ENCODE peak calls at places on chromosomes 5 and 9, in nine cellular contexts. One of them, this sample, is unnamed.

GRCh38 chr5:78399115-78399514 is 38.7 kb downstream of the SCAMP1 start:
- DNase-seq in psoas muscle: no peak
- DNase-seq in naive thymus-derived CD4-positive, alpha-beta T cell: no peak
- DNase-seq in adipocyte: no peak
- DNase-seq in AG10803: peak
- DNase-seq in heart left ventricle: no peak
- DNase-seq in lung: no peak
- DNase-seq in GM23248: no peak
- DNase-seq in tibial nerve: no peak
- DNase-seq in this sample: no peak

GRCh38 chr5:167339205-167339604 is 952.2 kb upstream of the WWC1 start:
- DNase-seq in psoas muscle: no peak
- DNase-seq in naive thymus-derived CD4-positive, alpha-beta T cell: no peak
- DNase-seq in adipocyte: no peak
- DNase-seq in AG10803: no peak
- DNase-seq in heart left ventricle: no peak
- DNase-seq in lung: no peak
- DNase-seq in GM23248: no peak
- DNase-seq in tibial nerve: no peak
- DNase-seq in this sample: no peak

GRCh38 chr5:163305655-163306054 is 131.7 kb upstream of the CCNG1 start:
- DNase-seq in psoas muscle: no peak
- DNase-seq in naive thymus-derived CD4-positive, alpha-beta T cell: no peak
- DNase-seq in adipocyte: no peak
- DNase-seq in AG10803: no peak
- DNase-seq in heart left ventricle: no peak
- DNase-seq in lung: no peak
- DNase-seq in GM23248: no peak
- DNase-seq in tibial nerve: no peak
- DNase-seq in this sample: no peak

GRCh38 chr9:124279531-124280175 is 21.9 kb downstream of the NEK6 start:
- DNase-seq in psoas muscle: no peak
- DNase-seq in naive thymus-derived CD4-positive, alpha-beta T cell: no peak
- DNase-seq in adipocyte: no peak
- DNase-seq in AG10803: no peak
- DNase-seq in heart left ventricle: no peak
- DNase-seq in lung: no peak
- DNase-seq in GM23248: no peak
- DNase-seq in tibial nerve: no peak
- DNase-seq in this sample: no peak

GRCh38 chr5:105762728-105763127 is 1908.0 kb downstream of the EFNA5 start:
- DNase-seq in psoas muscle: no peak
- DNase-seq in naive thymus-derived CD4-positive, alpha-beta T cell: no peak
- DNase-seq in adipocyte: no peak
- DNase-seq in AG10803: no peak
- DNase-seq in heart left ventricle: no peak
- DNase-seq in lung: no peak
- DNase-seq in GM23248: no peak
- DNase-seq in tibial nerve: no peak
- DNase-seq in this sample: no peak

GRCh38 chr5:150559701-150560100 is 51.8 kb downstream of the NDST1 start:
- DNase-seq in psoas muscle: no peak
- DNase-seq in naive thymus-derived CD4-positive, alpha-beta T cell: no peak
- DNase-seq in adipocyte: peak
- DNase-seq in AG10803: peak
- DNase-seq in heart left ventricle: no peak
- DNase-seq in lung: no peak
- DNase-seq in GM23248: peak
- DNase-seq in tibial nerve: no peak
- DNase-seq in this sample: no peak

GRCh38 chr5:149904977-149905376 is 39.6 kb downstream of the PDE6A start:
- DNase-seq in psoas muscle: no peak
- DNase-seq in naive thymus-derived CD4-positive, alpha-beta T cell: no peak
- DNase-seq in adipocyte: no peak
- DNase-seq in AG10803: no peak
- DNase-seq in heart left ventricle: no peak
- DNase-seq in lung: no peak
- DNase-seq in GM23248: no peak
- DNase-seq in tibial nerve: no peak
- DNase-seq in this sample: no peak

GRCh38 chr9:134051319-134051718 is 16.5 kb downstream of the BRD3 start:
- DNase-seq in psoas muscle: no peak
- DNase-seq in naive thymus-derived CD4-positive, alpha-beta T cell: no peak
- DNase-seq in adipocyte: no peak
- DNase-seq in AG10803: no peak
- DNase-seq in heart left ventricle: peak
- DNase-seq in lung: no peak
- DNase-seq in GM23248: no peak
- DNase-seq in tibial nerve: no peak
- DNase-seq in this sample: no peak

GRCh38 chr5:121962943-121963342 is 1.2 kb downstream of the SRFBP1 start:
- DNase-seq in psoas muscle: no peak
- DNase-seq in naive thymus-derived CD4-positive, alpha-beta T cell: no peak
- DNase-seq in adipocyte: peak
- DNase-seq in AG10803: no peak
- DNase-seq in heart left ventricle: no peak
- DNase-seq in lung: no peak
- DNase-seq in GM23248: peak
- DNase-seq in tibial nerve: no peak
- DNase-seq in this sample: no peak

DNA sequence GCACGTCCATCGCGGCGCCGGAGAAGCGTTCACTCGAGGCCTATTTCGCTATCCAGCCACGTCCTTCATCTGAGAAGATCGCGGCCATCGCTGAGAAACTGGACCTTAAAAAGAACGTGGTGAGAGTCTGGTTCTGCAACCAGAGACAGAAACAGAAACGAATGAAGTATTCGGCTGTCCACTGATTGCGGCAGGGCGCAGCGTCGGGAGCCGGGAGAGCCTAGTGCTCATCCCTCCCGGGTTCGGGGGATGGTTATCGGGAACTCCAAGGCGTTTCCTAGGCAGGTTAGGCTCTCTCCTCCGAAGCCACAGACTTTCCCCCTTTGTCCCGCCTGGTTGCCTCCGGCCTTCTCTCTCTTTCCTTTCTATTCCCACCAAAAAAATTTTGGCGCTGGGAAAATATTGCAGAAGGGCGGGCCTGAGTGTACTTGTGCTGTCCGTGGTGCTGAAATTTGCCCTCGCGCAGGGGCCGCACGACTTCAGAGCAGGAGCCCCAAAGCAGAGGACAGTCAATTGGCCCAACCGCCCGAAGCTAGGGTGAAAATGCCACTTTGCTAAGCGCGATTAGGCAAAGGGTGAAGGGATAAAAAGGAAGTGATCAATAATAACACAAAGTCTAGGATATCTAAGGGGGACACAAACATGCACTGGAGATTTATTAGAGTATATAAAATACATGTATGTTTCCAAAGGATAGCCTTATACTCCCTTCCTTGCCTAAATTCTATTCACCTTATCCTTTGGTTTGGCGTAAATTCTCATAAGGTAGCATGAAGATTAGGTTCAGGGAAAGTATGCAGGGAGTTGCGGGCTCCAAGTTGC is 1.8 kb downstream of the POU4F3 start:
- DNase-seq in psoas muscle: peak
- DNase-seq in naive thymus-derived CD4-positive, alpha-beta T cell: no peak
- DNase-seq in adipocyte: peak
- DNase-seq in AG10803: peak
- DNase-seq in heart left ventricle: peak
- DNase-seq in lung: peak
- DNase-seq in GM23248: peak
- DNase-seq in tibial nerve: peak
- DNase-seq in this sample: peak
- H3K4me3 ChIP-seq in psoas muscle: peak
- H3K4me3 ChIP-seq in naive thymus-derived CD4-positive, alpha-beta T cell: no peak
- H3K4me3 ChIP-seq in adipocyte: peak
- H3K4me3 ChIP-seq in AG10803: peak
- H3K4me3 ChIP-seq in heart left ventricle: no peak
- H3K4me3 ChIP-seq in lung: no peak
- H3K4me3 ChIP-seq in GM23248: peak
- H3K4me3 ChIP-seq in tibial nerve: no peak
- H3K4me3 ChIP-seq in this sample: peak

DNA sequence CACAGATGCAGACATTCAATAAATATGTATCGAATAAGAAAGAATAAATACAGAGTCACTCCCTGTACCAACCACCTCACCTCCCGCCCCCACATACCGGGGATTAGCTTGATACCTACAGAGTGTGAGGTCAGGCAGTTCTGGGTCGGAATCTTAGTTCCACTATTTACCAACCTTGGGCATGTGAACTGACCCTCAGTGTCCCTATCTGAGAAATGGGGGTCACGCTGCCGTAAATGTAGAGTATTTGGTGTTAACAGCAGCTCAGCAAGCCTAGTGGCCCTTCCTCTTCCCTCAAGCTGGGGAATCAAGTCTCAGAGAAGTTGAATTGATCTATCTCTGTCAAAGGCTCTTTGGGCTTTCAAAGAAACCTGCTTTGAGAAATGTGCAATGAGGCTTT is 25.4 kb downstream of the CCNJL start:
- DNase-seq in psoas muscle: no peak
- DNase-seq in naive thymus-derived CD4-positive, alpha-beta T cell: no peak
- DNase-seq in adipocyte: no peak
- DNase-seq in AG10803: no peak
- DNase-seq in heart left ventricle: no peak
- DNase-seq in lung: no peak
- DNase-seq in GM23248: no peak
- DNase-seq in tibial nerve: no peak
- DNase-seq in this sample: no peak
- H3K4me3 ChIP-seq in psoas muscle: no peak
- H3K4me3 ChIP-seq in naive thymus-derived CD4-positive, alpha-beta T cell: no peak
- H3K4me3 ChIP-seq in adipocyte: no peak
- H3K4me3 ChIP-seq in AG10803: no peak
- H3K4me3 ChIP-seq in heart left ventricle: no peak
- H3K4me3 ChIP-seq in lung: no peak
- H3K4me3 ChIP-seq in GM23248: no peak
- H3K4me3 ChIP-seq in tibial nerve: no peak
- H3K4me3 ChIP-seq in this sample: no peak

GRCh38 chr5:96432245-96433065 is 593 bp downstream of the PCSK1 start:
- DNase-seq in psoas muscle: no peak
- DNase-seq in naive thymus-derived CD4-positive, alpha-beta T cell: no peak
- DNase-seq in adipocyte: no peak
- DNase-seq in AG10803: peak
- DNase-seq in heart left ventricle: no peak
- DNase-seq in lung: no peak
- DNase-seq in GM23248: peak
- DNase-seq in tibial nerve: no peak
- DNase-seq in this sample: no peak
- H3K4me3 ChIP-seq in psoas muscle: peak
- H3K4me3 ChIP-seq in naive thymus-derived CD4-positive, alpha-beta T cell: no peak
- H3K4me3 ChIP-seq in adipocyte: peak
- H3K4me3 ChIP-seq in AG10803: peak
- H3K4me3 ChIP-seq in heart left ventricle: peak
- H3K4me3 ChIP-seq in lung: no peak
- H3K4me3 ChIP-seq in GM23248: peak
- H3K4me3 ChIP-seq in tibial nerve: peak
- H3K4me3 ChIP-seq in this sample: peak

DNA sequence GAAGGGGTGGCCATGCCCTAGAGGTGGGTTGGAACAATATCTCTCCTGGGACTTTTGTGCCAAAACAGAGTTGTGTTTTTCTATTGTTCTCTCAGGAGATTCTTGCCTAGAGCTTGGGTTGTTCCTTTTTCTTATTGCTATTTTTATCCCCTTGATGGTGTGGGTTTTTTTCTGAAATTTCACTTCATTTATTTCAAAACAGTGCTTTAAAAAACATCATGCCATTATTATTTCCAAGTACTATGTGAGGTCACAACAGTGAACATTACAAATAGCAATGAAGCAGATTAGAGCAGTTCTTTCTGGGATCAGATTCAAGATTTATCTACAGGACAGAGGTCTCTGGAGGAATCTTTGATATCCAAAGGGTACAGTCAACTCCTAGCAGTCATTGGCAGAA is 76.6 kb downstream of the ACTBL2 start:
- DNase-seq in psoas muscle: no peak
- DNase-seq in naive thymus-derived CD4-positive, alpha-beta T cell: no peak
- DNase-seq in adipocyte: peak
- DNase-seq in AG10803: no peak
- DNase-seq in heart left ventricle: no peak
- DNase-seq in lung: no peak
- DNase-seq in GM23248: no peak
- DNase-seq in tibial nerve: no peak
- DNase-seq in this sample: no peak
- H3K4me3 ChIP-seq in psoas muscle: no peak
- H3K4me3 ChIP-seq in naive thymus-derived CD4-positive, alpha-beta T cell: no peak
- H3K4me3 ChIP-seq in adipocyte: peak
- H3K4me3 ChIP-seq in AG10803: no peak
- H3K4me3 ChIP-seq in heart left ventricle: no peak
- H3K4me3 ChIP-seq in lung: no peak
- H3K4me3 ChIP-seq in GM23248: no peak
- H3K4me3 ChIP-seq in tibial nerve: no peak
- H3K4me3 ChIP-seq in this sample: no peak

GRCh38 chr9:127925959-127926949 is 4.3 kb downstream of the PIP5KL1 start:
- DNase-seq in psoas muscle: no peak
- DNase-seq in naive thymus-derived CD4-positive, alpha-beta T cell: no peak
- DNase-seq in adipocyte: no peak
- DNase-seq in AG10803: no peak
- DNase-seq in heart left ventricle: no peak
- DNase-seq in lung: no peak
- DNase-seq in GM23248: no peak
- DNase-seq in tibial nerve: no peak
- DNase-seq in this sample: no peak
- H3K4me3 ChIP-seq in psoas muscle: no peak
- H3K4me3 ChIP-seq in naive thymus-derived CD4-positive, alpha-beta T cell: peak
- H3K4me3 ChIP-seq in adipocyte: no peak
- H3K4me3 ChIP-seq in AG10803: no peak
- H3K4me3 ChIP-seq in heart left ventricle: no peak
- H3K4me3 ChIP-seq in lung: peak
- H3K4me3 ChIP-seq in GM23248: no peak
- H3K4me3 ChIP-seq in tibial nerve: peak
- H3K4me3 ChIP-seq in this sample: peak